ENCODE peak calls at places on chromosomes 7 and 10, in eight cellular contexts. X is GOT3, Z is activated T-cell treated with anti-CD3 and anti-CD28 coated beads for 1 hour, Q is HEK293T, U is substantia nigra, E is AG04450, M is MM.1S, I is AG04449. W is an unnamed sample.

GRCh38 chr10:97755718-97756117 is 16.1 kb downstream of the SFRP5 start:
- DNase-seq in X (no peak), Z (no peak), Q (no peak), U (no peak), E (no peak), M (no peak), I (no peak), W (no peak)

GRCh38 chr10:95864906-95865813 is 42.6 kb upstream of the CC2D2B start:
- DNase-seq in X (no peak), Z (no peak), Q (peak), U (no peak), E (peak), M (peak), I (peak), W (no peak)

GRCh38 chr7:44379366-44380178 is 54.2 kb upstream of the CAMK2B start:
- DNase-seq in X (no peak), Z (no peak), Q (no peak), U (no peak), E (no peak), M (no peak), I (no peak), W (no peak)

GRCh38 chr7:3112499-3113134 is 69.0 kb upstream of the CARD11 start:
- DNase-seq in X (no peak), Z (no peak), Q (no peak), U (no peak), E (no peak), M (peak), I (no peak), W (no peak)

GRCh38 chr7:122605929-122606328 is 93.0 kb downstream of the RNF133 start:
- DNase-seq in X (no peak), Z (no peak), Q (no peak), U (no peak), E (no peak), M (no peak), I (no peak), W (no peak)

GRCh38 chr10:131478398-131478989 is 167.0 kb upstream of the TCERG1L start:
- DNase-seq in X (no peak), Z (no peak), Q (no peak), U (no peak), E (no peak), M (no peak), I (no peak), W (no peak)

GRCh38 chr10:3147117-3147820 is 25.3 kb downstream of the PITRM1 start:
- DNase-seq in X (no peak), Z (no peak), Q (no peak), U (no peak), E (no peak), M (no peak), I (no peak), W (no peak)

GRCh38 chr7:85030893-85031292 is 156.0 kb downstream of the SEMA3D start:
- DNase-seq in X (no peak), Z (no peak), Q (peak), U (no peak), E (peak), M (peak), I (peak), W (no peak)

GRCh38 chr10:113034008-113034407 is 84.0 kb downstream of the TCF7L2 start:
- DNase-seq in X (no peak), Z (no peak), Q (no peak), U (no peak), E (no peak), M (no peak), I (no peak), W (no peak)

GRCh38 chr10:103040424-103040823 is 122.3 kb downstream of the CNNM2 start:
- DNase-seq in X (no peak), Z (no peak), Q (no peak), U (no peak), E (peak), M (no peak), I (peak), W (no peak)

GRCh38 chr7:157470699-157471098 is 133.9 kb downstream of the DNAJB6 start:
- DNase-seq in X (no peak), Z (no peak), Q (no peak), U (no peak), E (no peak), M (no peak), I (no peak), W (no peak)

GRCh38 chr7:51113560-51113959 is 203.0 kb downstream of the COBL start:
- DNase-seq in X (no peak), Z (no peak), Q (no peak), U (no peak), E (no peak), M (no peak), I (no peak), W (no peak)

GRCh38 chr10:113403900-113404299 is 149.0 kb upstream of the HABP2 start:
- DNase-seq in X (no peak), Z (no peak), Q (no peak), U (no peak), E (no peak), M (no peak), I (no peak), W (no peak)

GRCh38 chr10:112782176-112782907 is 167.7 kb upstream of the TCF7L2 start:
- DNase-seq in X (no peak), Z (no peak), Q (no peak), U (no peak), E (no peak), M (no peak), I (no peak), W (no peak)

GRCh38 chr7:16638282-16639265 is 7.0 kb downstream of the ANKMY2 start:
- DNase-seq in X (no peak), Z (no peak), Q (no peak), U (no peak), E (no peak), M (no peak), I (no peak), W (no peak)

GRCh38 chr10:71735709-71736569 is 16.4 kb upstream of the C10orf105 start:
- DNase-seq in X (no peak), Z (no peak), Q (no peak), U (no peak), E (no peak), M (no peak), I (no peak), W (peak)

GRCh38 chr7:130108809-130109208 is 38.5 kb downstream of the KLHDC10 start:
- DNase-seq in X (no peak), Z (no peak), Q (no peak), U (no peak), E (no peak), M (no peak), I (no peak), W (no peak)

GRCh38 chr10:132548869-132549268 is 11.3 kb downstream of the INPP5A start:
- DNase-seq in X (no peak), Z (no peak), Q (no peak), U (no peak), E (no peak), M (no peak), I (no peak), W (no peak)

GRCh38 chr7:20064181-20064970 is 152.8 kb downstream of the MACC1 start:
- DNase-seq in X (no peak), Z (no peak), Q (no peak), U (no peak), E (no peak), M (no peak), I (no peak), W (no peak)

GRCh38 chr10:33489606-33490176 is 155.2 kb upstream of the NRP1 start:
- DNase-seq in X (no peak), Z (no peak), Q (no peak), U (no peak), E (no peak), M (no peak), I (no peak), W (no peak)

GRCh38 chr10:74227697-74228424 is 76.8 kb downstream of the ADK start:
- DNase-seq in X (no peak), Z (no peak), Q (no peak), U (no peak), E (no peak), M (peak), I (no peak), W (no peak)

GRCh38 chr7:57651006-57651405 is 201.0 kb downstream of the ZNF716 start:
- DNase-seq in X (no peak), Z (no peak), Q (no peak), U (no peak), E (no peak), M (no peak), I (no peak), W (no peak)

GRCh38 chr10:104267721-104268690 is 978 bp upstream of the GSTO2 start:
- DNase-seq in X (no peak), Z (no peak), Q (peak), U (no peak), E (no peak), M (no peak), I (no peak), W (no peak)

GRCh38 chr7:8255680-8256656 is 6.0 kb downstream of the ICA1 start:
- DNase-seq in X (no peak), Z (no peak), Q (no peak), U (no peak), E (no peak), M (no peak), I (no peak), W (no peak)

GRCh38 chr7:48154792-48155413 is 16.4 kb upstream of the ABCA13 start:
- DNase-seq in X (no peak), Z (peak), Q (peak), U (no peak), E (no peak), M (peak), I (no peak), W (no peak)

GRCh38 chr10:70943249-70943648 is 54.9 kb upstream of the PCBD1 start:
- DNase-seq in X (no peak), Z (no peak), Q (no peak), U (no peak), E (no peak), M (no peak), I (no peak), W (no peak)

GRCh38 chr10:125684583-125684982 is 1.6 kb upstream of the TEX36 start:
- DNase-seq in X (no peak), Z (no peak), Q (no peak), U (no peak), E (no peak), M (no peak), I (no peak), W (no peak)

GRCh38 chr7:131148708-131149428 is 178.8 kb upstream of the MKLN1 start:
- DNase-seq in X (no peak), Z (no peak), Q (no peak), U (no peak), E (no peak), M (no peak), I (no peak), W (no peak)

GRCh38 chr7:140165422-140165821 is 11.4 kb downstream of the KDM7A start:
- DNase-seq in X (no peak), Z (no peak), Q (no peak), U (no peak), E (peak), M (no peak), I (peak), W (no peak)

W was measured in CD8-positive, alpha-beta T cell.